ENCODE peak calls at places on chromosomes 16 and 17, in four cellular contexts. X, G, F and B are unnamed samples.

GRCh38 chr17:4854181-4854681 is 21.1 kb downstream of the MINK1 start:
- DNase-seq in X (no peak), G (no peak), F (no peak), B (peak)

GRCh38 chr16:364595-365491 is 5.5 kb downstream of the MRPL28 start:
- DNase-seq in X (no peak), G (no peak), F (no peak), B (no peak)

GRCh38 chr16:86085795-86086194 is 186.8 kb downstream of the IRF8 start:
- DNase-seq in X (no peak), G (no peak), F (no peak), B (no peak)

GRCh38 chr17:75587718-75588545 is at the start of gene MYO15B:
- DNase-seq in X (no peak), G (peak), F (no peak), B (no peak)

GRCh38 chr16:17211797-17212196 is 259.0 kb downstream of the XYLT1 start:
- DNase-seq in X (no peak), G (peak), F (peak), B (no peak)

GRCh38 chr16:49351119-49351518 is 22.5 kb upstream of the C16orf78 start:
- DNase-seq in X (no peak), G (no peak), F (no peak), B (no peak)

GRCh38 chr17:65537845-65538678 is 23.4 kb downstream of the AXIN2 start:
- DNase-seq in X (no peak), G (no peak), F (no peak), B (no peak)

GRCh38 chr17:50556803-50557202 is 3.7 kb upstream of the CACNA1G start:
- DNase-seq in X (no peak), G (no peak), F (peak), B (no peak)

GRCh38 chr17:70190959-70191805 is 21.9 kb downstream of the KCNJ2 start:
- DNase-seq in X (no peak), G (no peak), F (no peak), B (peak)

GRCh38 chr16:12999368-12999767 is 98.0 kb downstream of the SHISA9 start:
- DNase-seq in X (no peak), G (no peak), F (no peak), B (no peak)

GRCh38 chr16:3643095-3643730 is 11.3 kb upstream of the DNASE1 start:
- DNase-seq in X (no peak), G (no peak), F (peak), B (no peak)

GRCh38 chr17:50532452-50533024 is at the start of gene EPN3:
- DNase-seq in X (no peak), G (peak), F (peak), B (no peak)

GRCh38 chr17:44623070-44623725 is 33.1 kb upstream of the MEIOC start:
- DNase-seq in X (no peak), G (no peak), F (no peak), B (no peak)

GRCh38 chr16:85464342-85465305 is 148.5 kb upstream of the GSE1 start:
- DNase-seq in X (no peak), G (no peak), F (no peak), B (no peak)

GRCh38 chr17:7502987-7503386 is 18.8 kb downstream of the POLR2A start:
- DNase-seq in X (no peak), G (peak), F (no peak), B (no peak)

GRCh38 chr16:5215911-5216310 is 118.3 kb upstream of the EEF2KMT start:
- DNase-seq in X (no peak), G (no peak), F (peak), B (no peak)

GRCh38 chr17:34306466-34306865 is 12.8 kb upstream of the CCL8 start:
- DNase-seq in X (peak), G (peak), F (peak), B (peak)

GRCh38 chr17:37327341-37328090 is 48.3 kb upstream of the C17orf78 start:
- DNase-seq in X (no peak), G (no peak), F (no peak), B (peak)

GRCh38 chr16:56614549-56614991 is 6.2 kb downstream of the MT2A start:
- DNase-seq in X (no peak), G (no peak), F (no peak), B (peak)

GRCh38 chr17:22507823-22508222 is 815.5 kb downstream of the KCNJ18 start:
- DNase-seq in X (no peak), G (no peak), F (no peak), B (no peak)

GRCh38 chr17:74037320-74037719 is 166.2 kb upstream of the RPL38 start:
- DNase-seq in X (no peak), G (no peak), F (peak), B (no peak)

GRCh38 chr17:44610871-44611270 is 45.4 kb upstream of the MEIOC start:
- DNase-seq in X (no peak), G (no peak), F (no peak), B (no peak)

GRCh38 chr16:88932929-88933328 is 44.1 kb downstream of the CBFA2T3 start:
- DNase-seq in X (no peak), G (no peak), F (no peak), B (no peak)

GRCh38 chr16:88303890-88304819 is 78.6 kb upstream of the ZNF469 start:
- DNase-seq in X (peak), G (no peak), F (no peak), B (peak)

GRCh38 chr17:28338056-28338768 is 2.7 kb downstream of the TNFAIP1 start:
- DNase-seq in X (no peak), G (no peak), F (no peak), B (peak)

GRCh38 chr17:83191388-83192160 is 112.2 kb downstream of the METRNL start:
- DNase-seq in X (no peak), G (peak), F (no peak), B (no peak)

GRCh38 chr16:78461496-78461938 is 362.1 kb downstream of the WWOX start:
- DNase-seq in X (no peak), G (no peak), F (no peak), B (no peak)

GRCh38 chr17:46738544-46738943 is 79.9 kb downstream of the WNT3 start:
- DNase-seq in X (no peak), G (no peak), F (no peak), B (peak)

GRCh38 chr17:34570491-34570890 is 8.9 kb upstream of the TMEM132E start:
- DNase-seq in X (no peak), G (no peak), F (no peak), B (no peak)

GRCh38 chr17:78539771-78540170 is 37.4 kb downstream of the DNAH17 start:
- DNase-seq in X (no peak), G (no peak), F (no peak), B (no peak)

GRCh38 chr17:78544876-78545755 is 32.1 kb downstream of the DNAH17 start:
- DNase-seq in X (no peak), G (no peak), F (no peak), B (no peak)

GRCh38 chr17:78538033-78538776 is 39.0 kb downstream of the DNAH17 start:
- DNase-seq in X (no peak), G (no peak), F (no peak), B (no peak)

GRCh38 chr17:78537217-78537860 is 39.9 kb downstream of the DNAH17 start:
- DNase-seq in X (no peak), G (no peak), F (no peak), B (no peak)

GRCh38 chr17:78541488-78542237 is 35.5 kb downstream of the DNAH17 start:
- DNase-seq in X (peak), G (no peak), F (no peak), B (no peak)
- TF ChIP-seq USF2 in X (no peak), G (no peak), F (no peak), B (no peak)

GRCh38 chr16:74627506-74628220 is 20.7 kb upstream of the GLG1 start:
- DNase-seq in X (no peak), G (no peak), F (no peak), B (peak)
- TF ChIP-seq USF2 in X (no peak), G (no peak), F (no peak), B (no peak)

GRCh38 chr16:26231647-26232046 is 539.9 kb downstream of the HS3ST4 start:
- DNase-seq in X (no peak), G (no peak), F (no peak), B (no peak)
- TF ChIP-seq USF2 in X (no peak), G (no peak), F (no peak), B (no peak)

GRCh38 chr16:31005350-31006085 is 4.9 kb downstream of the STX1B start:
- DNase-seq in X (no peak), G (no peak), F (peak), B (peak)
- TF ChIP-seq USF2 in X (no peak), G (no peak), F (no peak), B (no peak)

DNA sequence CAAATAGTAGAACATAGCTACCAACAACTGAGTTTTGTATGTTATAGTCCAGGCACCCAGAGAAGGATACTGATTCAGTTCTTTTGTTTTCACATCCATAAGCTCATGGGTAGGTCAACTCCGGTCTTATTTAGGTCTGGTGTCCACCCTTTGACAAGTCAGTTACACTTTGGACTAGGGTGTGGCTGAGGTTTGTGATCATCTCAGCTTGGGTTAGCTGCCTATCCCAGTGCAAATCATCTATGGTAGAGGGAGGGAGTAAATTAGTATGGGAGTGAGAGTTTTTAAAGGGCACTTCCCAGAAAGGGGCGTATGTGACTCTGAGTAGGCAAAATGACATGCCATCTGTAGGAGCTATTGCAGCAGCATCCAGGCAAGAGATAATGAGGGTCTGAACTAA is 66.1 kb downstream of the TANC2 start:
- DNase-seq in X (no peak), G (no peak), F (no peak), B (no peak)
- TF ChIP-seq USF2 in X (no peak), G (no peak), F (no peak), B (no peak)

GRCh38 chr17:8807070-8807550 is 7.9 kb upstream of the MFSD6L start:
- DNase-seq in X (no peak), G (no peak), F (no peak), B (no peak)
- TF ChIP-seq USF2 in X (no peak), G (no peak), F (no peak), B (no peak)

GRCh38 chr16:48272837-48273421 is 25.6 kb upstream of the ABCC11 start:
- DNase-seq in X (no peak), G (no peak), F (no peak), B (no peak)

GRCh38 chr16:48274476-48274875 is 27.1 kb upstream of the ABCC11 start:
- DNase-seq in X (no peak), G (no peak), F (no peak), B (no peak)

GRCh38 chr16:48271728-48272127 is 24.4 kb upstream of the ABCC11 start:
- DNase-seq in X (no peak), G (no peak), F (no peak), B (peak)

GRCh38 chr16:48269011-48269410 is 21.7 kb upstream of the ABCC11 start:
- DNase-seq in X (no peak), G (no peak), F (no peak), B (no peak)
- TF ChIP-seq USF2 in X (no peak), G (no peak), F (no peak), B (no peak)

DNA sequence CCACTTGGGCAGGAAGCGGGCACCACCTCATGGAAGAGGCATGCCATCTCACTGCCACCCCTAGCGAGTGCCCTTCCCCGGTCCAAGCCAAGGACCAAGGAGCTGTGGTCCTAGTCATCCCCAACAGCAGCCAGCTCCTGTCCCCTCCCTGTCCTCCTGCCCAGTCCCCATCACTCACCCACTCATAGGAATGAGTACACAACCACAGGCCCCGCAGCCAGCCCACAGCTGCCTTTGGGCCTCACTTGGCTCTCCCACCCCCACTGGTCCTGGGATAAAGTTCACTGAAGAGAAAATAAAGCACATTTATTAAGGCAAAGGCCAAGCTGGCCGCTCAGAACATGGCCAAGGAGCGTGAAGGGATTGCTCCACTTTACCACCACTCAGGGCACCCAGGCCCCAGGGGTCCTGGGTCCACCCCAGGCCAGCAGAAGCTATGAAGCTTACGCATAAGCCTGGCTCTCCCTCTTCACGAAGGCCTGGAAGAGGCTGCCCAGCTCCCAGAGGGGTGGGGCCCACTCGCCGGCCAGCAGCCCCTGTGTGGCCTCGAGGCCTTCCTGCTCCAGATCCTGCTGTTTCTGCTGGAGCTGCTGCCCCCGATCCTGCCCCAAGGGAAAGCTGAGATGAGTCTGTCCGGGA is 3.6 kb downstream of the SCRN2 start:
- DNase-seq in X (no peak), G (no peak), F (no peak), B (peak)
- TF ChIP-seq USF2 in X (no peak), G (no peak), F (no peak), B (no peak)